ENCODE peak calls at places on chromosomes 16 and 17, in nine cellular contexts. R is GM12891, B is ovary, C is IMR-90, A is uterus, J is body of pancreas, Z is tibial nerve, Y is sigmoid colon, X is breast epithelium. H is an unnamed sample.

GRCh38 chr17:49209061-49209571 is 1.3 kb downstream of the GNGT2 start:
- DNase-seq in R (no peak), B (no peak), C (no peak), A (no peak), J (no peak), Z (no peak), Y (no peak), X (no peak), H (peak)

GRCh38 chr17:58085039-58085715 is 2.0 kb downstream of the DYNLL2 start:
- DNase-seq in R (no peak), B (no peak), C (no peak), A (no peak), J (no peak), Z (no peak), Y (no peak), X (no peak), H (no peak)

GRCh38 chr16:57865746-57866528 is 63.6 kb upstream of the KIFC3 start:
- DNase-seq in R (no peak), B (no peak), C (no peak), A (no peak), J (no peak), Z (no peak), Y (no peak), X (no peak), H (no peak)

GRCh38 chr17:66752411-66752810 is 82.5 kb upstream of the CACNG5 start:
- DNase-seq in R (no peak), B (no peak), C (no peak), A (no peak), J (no peak), Z (no peak), Y (peak), X (no peak), H (no peak)

GRCh38 chr16:68737046-68737729 is at the start of gene CDH1:
- DNase-seq in R (peak), B (peak), C (no peak), A (no peak), J (peak), Z (no peak), Y (no peak), X (peak), H (no peak)

GRCh38 chr17:73910216-73910615 is 266.0 kb upstream of the SDK2 start:
- DNase-seq in R (no peak), B (no peak), C (no peak), A (no peak), J (no peak), Z (no peak), Y (no peak), X (no peak), H (no peak)

GRCh38 chr17:27975146-27976011 is 67.1 kb upstream of the NLK start:
- DNase-seq in R (no peak), B (no peak), C (peak), A (no peak), J (peak), Z (no peak), Y (no peak), X (no peak), H (no peak)

GRCh38 chr16:47045023-47045422 is 71.5 kb upstream of the DNAJA2 start:
- DNase-seq in R (no peak), B (no peak), C (no peak), A (no peak), J (no peak), Z (no peak), Y (no peak), X (no peak), H (no peak)

GRCh38 chr16:3492356-3492755 is 2.9 kb downstream of the C16orf90 start:
- DNase-seq in R (no peak), B (no peak), C (no peak), A (no peak), J (no peak), Z (no peak), Y (no peak), X (no peak), H (no peak)

GRCh38 chr17:34997355-34997862 is 17.1 kb downstream of the LIG3 start:
- DNase-seq in R (no peak), B (peak), C (peak), A (peak), J (peak), Z (peak), Y (peak), X (peak), H (no peak)

GRCh38 chr17:8117980-8118768 is at the start of gene ALOXE3:
- DNase-seq in R (no peak), B (peak), C (peak), A (peak), J (peak), Z (peak), Y (peak), X (peak), H (no peak)

GRCh38 chr17:8359769-8360168 is 16.7 kb downstream of the KRABD2 start:
- DNase-seq in R (no peak), B (no peak), C (peak), A (no peak), J (no peak), Z (peak), Y (no peak), X (no peak), H (no peak)

GRCh38 chr17:82598256-82599011 is 49.8 kb downstream of the WDR45B start:
- DNase-seq in R (no peak), B (no peak), C (peak), A (no peak), J (no peak), Z (no peak), Y (peak), X (no peak), H (peak)

GRCh38 chr16:57738844-57739243 is 3.3 kb downstream of the KATNB1 start:
- DNase-seq in R (no peak), B (no peak), C (no peak), A (no peak), J (no peak), Z (no peak), Y (no peak), X (no peak), H (no peak)

GRCh38 chr16:65126845-65127624 is 5.2 kb upstream of the CDH11 start:
- DNase-seq in R (no peak), B (no peak), C (no peak), A (no peak), J (no peak), Z (no peak), Y (no peak), X (no peak), H (no peak)

GRCh38 chr17:44389281-44389680 is at the start of gene ITGA2B:
- DNase-seq in R (no peak), B (no peak), C (no peak), A (no peak), J (no peak), Z (no peak), Y (no peak), X (no peak), H (no peak)

GRCh38 chr17:78575340-78575739 is 1.9 kb downstream of the DNAH17 start:
- DNase-seq in R (no peak), B (no peak), C (no peak), A (no peak), J (no peak), Z (no peak), Y (no peak), X (no peak), H (no peak)

GRCh38 chr17:78575899-78576298 is 1.3 kb downstream of the DNAH17 start:
- DNase-seq in R (no peak), B (no peak), C (no peak), A (no peak), J (no peak), Z (no peak), Y (no peak), X (no peak), H (no peak)

GRCh38 chr17:78576389-78577112 is 645 bp downstream of the DNAH17 start:
- DNase-seq in R (no peak), B (no peak), C (no peak), A (no peak), J (no peak), Z (no peak), Y (no peak), X (no peak), H (no peak)

GRCh38 chr17:78572277-78573205 is 4.7 kb downstream of the DNAH17 start:
- DNase-seq in R (no peak), B (no peak), C (no peak), A (no peak), J (no peak), Z (no peak), Y (no peak), X (no peak), H (no peak)

DNA sequence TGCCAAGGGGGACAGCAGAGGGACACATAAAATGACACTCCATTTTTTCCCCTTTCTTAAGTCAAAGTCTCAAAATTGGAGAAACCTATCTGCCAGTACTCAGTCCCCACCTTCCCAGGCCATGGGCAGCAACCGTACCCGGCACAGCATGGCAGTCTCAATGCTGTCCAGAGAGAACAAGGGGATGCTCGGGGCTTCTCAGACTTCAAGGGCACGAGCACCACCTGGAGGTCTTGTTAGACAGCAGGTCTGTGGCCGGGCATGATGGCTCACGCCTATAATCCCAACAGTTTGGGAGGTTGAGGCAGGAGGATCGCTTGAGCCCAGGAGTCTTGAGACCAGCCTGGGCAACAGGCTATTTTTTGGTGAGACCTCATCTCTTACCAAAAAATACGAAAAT is 3.2 kb downstream of the DNAH17 start:
- DNase-seq in R (no peak), B (no peak), C (no peak), A (no peak), J (no peak), Z (no peak), Y (no peak), X (no peak), H (no peak)
- TF ChIP-seq POLR2A in R (no peak), B (no peak), C (no peak), A (no peak), J (no peak), Z (no peak), Y (no peak), X (no peak), H (no peak)

GRCh38 chr17:21126645-21127507 is at the start of gene DHRS7B:
- DNase-seq in R (peak), B (peak), C (peak), A (peak), J (peak), Z (peak), Y (peak), X (peak), H (peak)
- TF ChIP-seq POLR2A in R (peak), B (peak), C (peak), A (peak), J (peak), Z (peak), Y (peak), X (peak), H (peak)

DNA sequence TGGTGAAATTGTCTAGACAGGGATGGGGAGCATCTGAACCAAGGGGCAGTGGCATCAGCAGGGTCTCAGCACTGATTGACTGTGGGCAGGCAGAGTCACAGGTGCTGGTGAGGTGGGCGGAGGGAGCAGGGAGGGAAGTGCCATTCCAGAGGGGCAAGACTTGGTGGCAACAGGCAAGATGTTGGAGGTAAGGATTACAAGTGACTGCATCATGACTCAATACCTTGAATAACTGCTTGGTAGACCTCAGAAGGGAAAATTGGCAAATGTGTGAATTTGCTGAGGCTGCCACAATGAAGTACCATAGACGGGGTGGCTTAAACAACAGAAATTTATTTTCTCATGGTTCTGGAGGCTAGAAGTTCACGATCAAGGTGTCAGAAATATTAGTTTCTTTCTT is 419.1 kb downstream of the HS3ST3B1 start:
- DNase-seq in R (no peak), B (no peak), C (no peak), A (no peak), J (no peak), Z (no peak), Y (no peak), X (no peak), H (no peak)
- TF ChIP-seq POLR2A in R (no peak), B (no peak), C (no peak), A (no peak), J (no peak), Z (no peak), Y (no peak), X (no peak), H (no peak)

DNA sequence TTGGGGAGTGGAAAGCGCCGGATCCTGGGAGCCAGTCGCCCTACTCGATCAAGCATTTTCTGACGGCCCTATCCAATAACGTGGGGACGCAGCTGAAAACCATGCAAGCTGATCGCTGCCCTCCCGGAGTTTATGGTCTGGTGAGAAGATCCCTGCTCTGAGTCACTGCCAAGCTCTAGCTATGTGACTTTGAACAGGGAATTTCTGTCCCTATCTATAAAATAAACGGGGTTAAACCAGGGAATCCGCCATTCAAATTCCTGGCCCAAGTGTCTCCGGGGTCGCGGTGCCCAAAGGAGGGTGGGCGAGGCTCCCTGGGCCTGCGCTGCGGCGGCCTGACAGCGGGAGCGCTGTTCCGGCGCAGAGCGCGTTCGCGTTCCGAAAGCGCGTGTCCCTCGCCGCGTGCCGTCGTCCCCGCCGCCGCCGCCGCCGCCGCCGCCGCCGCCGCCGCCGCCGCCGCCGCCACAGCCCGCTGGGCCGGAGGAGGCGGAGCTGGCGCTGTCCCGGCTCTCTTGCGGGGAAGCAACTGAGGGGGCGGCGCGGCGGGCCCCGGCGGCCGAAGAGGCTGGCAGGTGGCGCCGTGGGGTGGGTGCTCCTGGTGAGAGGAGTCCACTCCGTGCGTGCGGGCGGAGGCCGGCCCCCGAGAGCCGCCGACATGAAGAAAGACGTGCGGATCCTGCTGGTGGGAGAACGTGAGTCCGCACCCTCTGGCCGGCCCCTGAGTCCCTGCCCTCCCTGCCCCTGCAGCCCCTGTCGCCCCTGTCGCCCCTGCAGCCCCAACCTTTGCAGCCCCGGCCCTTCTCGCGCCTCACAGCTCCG is at the start of gene RHOT1:
- DNase-seq in R (peak), B (peak), C (peak), A (peak), J (peak), Z (peak), Y (peak), X (peak), H (peak)
- TF ChIP-seq POLR2A in R (no peak), B (peak), C (no peak), A (peak), J (peak), Z (no peak), Y (no peak), X (no peak), H (peak)

GRCh38 chr16:85565796-85566501 is 47.2 kb upstream of the GSE1 start:
- DNase-seq in R (no peak), B (no peak), C (no peak), A (no peak), J (no peak), Z (no peak), Y (no peak), X (no peak), H (no peak)

GRCh38 chr16:85569039-85569614 is 44.0 kb upstream of the GSE1 start:
- DNase-seq in R (no peak), B (no peak), C (no peak), A (no peak), J (no peak), Z (no peak), Y (no peak), X (no peak), H (no peak)

GRCh38 chr16:85566502-85567100 is 46.5 kb upstream of the GSE1 start:
- DNase-seq in R (no peak), B (no peak), C (no peak), A (no peak), J (no peak), Z (no peak), Y (no peak), X (no peak), H (no peak)

GRCh38 chr16:85568519-85568918 is 44.6 kb upstream of the GSE1 start:
- DNase-seq in R (no peak), B (no peak), C (no peak), A (no peak), J (peak), Z (no peak), Y (no peak), X (no peak), H (no peak)

DNA sequence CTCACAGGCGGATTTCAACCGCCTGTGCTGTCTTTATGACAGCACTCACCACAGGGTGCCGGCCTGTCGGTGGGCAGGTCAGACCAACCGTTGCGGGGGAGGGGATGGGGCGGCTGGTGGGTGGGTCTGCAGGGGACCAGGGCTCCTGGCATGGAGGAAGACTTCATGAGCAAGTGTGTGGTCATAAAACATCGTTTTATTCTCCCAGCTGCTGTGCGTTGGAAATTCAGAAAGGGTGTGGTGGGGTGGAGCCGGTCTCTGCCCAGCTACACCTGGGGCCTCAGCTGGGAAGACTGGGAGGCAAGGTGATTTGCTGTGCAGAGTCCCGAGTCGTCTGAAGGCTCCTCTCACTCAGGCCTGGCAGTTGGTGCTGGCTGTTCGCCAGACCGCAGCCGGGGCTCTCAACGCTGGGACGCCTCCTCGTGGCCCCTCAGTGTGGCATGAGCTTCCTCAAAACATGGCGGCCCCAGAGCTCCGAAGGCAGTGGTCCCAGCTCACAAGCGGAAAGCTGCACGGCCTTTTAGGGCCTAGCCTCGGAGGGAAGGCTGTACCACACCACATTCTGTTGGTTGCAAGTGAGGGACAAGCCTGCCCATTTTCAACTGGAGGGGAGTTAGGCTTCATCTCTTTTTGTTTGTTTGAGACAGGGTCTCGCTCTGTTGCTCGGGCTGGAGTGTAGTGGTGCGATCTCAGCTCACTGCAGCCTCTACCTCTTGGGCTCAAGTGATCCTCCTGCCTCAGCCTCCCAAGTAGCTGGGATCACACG is 45.8 kb upstream of the GSE1 start:
- DNase-seq in R (no peak), B (no peak), C (no peak), A (no peak), J (no peak), Z (no peak), Y (no peak), X (no peak), H (no peak)
- TF ChIP-seq POLR2A in R (no peak), B (no peak), C (no peak), A (no peak), J (no peak), Z (no peak), Y (no peak), X (no peak), H (no peak)